ENCODE peak calls at places on chromosomes 11 and 22, in ten cellular contexts. Y is A549, X is fibroblast of the aortic adventitia, A is choroid plexus epithelial cell, Z is esophagus muscularis mucosa, T is omental fat pad, C is lower lobe of right lung, D is left lung, J is IMR-90, P is GM12865. U is an unnamed sample.

GRCh38 chr11:111707039-111707690 is 59.0 kb downstream of the PPP2R1B start:
- DNase-seq in Y (no peak), X (peak), A (peak), Z (no peak), T (no peak), C (no peak), D (no peak), J (peak), P (no peak), U (peak)

GRCh38 chr22:49785841-49786451 is 41.7 kb downstream of the BRD1 start:
- DNase-seq in Y (no peak), X (no peak), A (no peak), Z (no peak), T (no peak), C (no peak), D (no peak), J (no peak), P (no peak), U (no peak)

GRCh38 chr22:17583151-17583550 is 19.9 kb downstream of the SLC25A18 start:
- DNase-seq in Y (no peak), X (no peak), A (no peak), Z (no peak), T (no peak), C (no peak), D (no peak), J (no peak), P (no peak), U (no peak)

GRCh38 chr11:58912124-58912523 is 27.2 kb upstream of the GLYATL1 start:
- DNase-seq in Y (no peak), X (peak), A (no peak), Z (no peak), T (no peak), C (no peak), D (no peak), J (peak), P (no peak), U (peak)

GRCh38 chr22:28185130-28185529 is 266.1 kb upstream of the PITPNB start:
- DNase-seq in Y (no peak), X (no peak), A (no peak), Z (no peak), T (no peak), C (no peak), D (no peak), J (no peak), P (no peak), U (no peak)

GRCh38 chr11:68076371-68077042 is 37.7 kb downstream of the TCIRG1 start:
- DNase-seq in Y (no peak), X (no peak), A (peak), Z (no peak), T (no peak), C (no peak), D (no peak), J (no peak), P (peak), U (no peak)

GRCh38 chr11:61071208-61071681 is 31.0 kb upstream of the CD5 start:
- DNase-seq in Y (no peak), X (no peak), A (no peak), Z (no peak), T (no peak), C (no peak), D (no peak), J (no peak), P (peak), U (no peak)

GRCh38 chr11:114447892-114448291 is 8.6 kb downstream of the REXO2 start:
- DNase-seq in Y (no peak), X (peak), A (peak), Z (no peak), T (no peak), C (no peak), D (no peak), J (peak), P (no peak), U (peak)

GRCh38 chr11:130371004-130371590 is 56.4 kb upstream of the ZBTB44 start:
- DNase-seq in Y (no peak), X (no peak), A (peak), Z (peak), T (no peak), C (no peak), D (no peak), J (no peak), P (no peak), U (no peak)

GRCh38 chr11:46246514-46246913 is 30.9 kb upstream of the CREB3L1 start:
- DNase-seq in Y (no peak), X (peak), A (peak), Z (no peak), T (no peak), C (no peak), D (no peak), J (peak), P (no peak), U (no peak)

GRCh38 chr22:45200862-45201511 is 37.3 kb downstream of the NUP50 start:
- DNase-seq in Y (no peak), X (peak), A (peak), Z (no peak), T (no peak), C (peak), D (no peak), J (peak), P (no peak), U (no peak)

GRCh38 chr11:33564856-33565453 is 135.7 kb downstream of the C11orf91 start:
- DNase-seq in Y (no peak), X (no peak), A (no peak), Z (no peak), T (no peak), C (no peak), D (no peak), J (no peak), P (no peak), U (no peak)

GRCh38 chr11:83540112-83540675 is 254.0 kb upstream of the CCDC90B start:
- DNase-seq in Y (no peak), X (no peak), A (no peak), Z (peak), T (no peak), C (no peak), D (no peak), J (peak), P (no peak), U (no peak)

GRCh38 chr11:88250566-88251080 is 75.4 kb upstream of the RAB38 start:
- DNase-seq in Y (no peak), X (peak), A (no peak), Z (no peak), T (no peak), C (no peak), D (no peak), J (no peak), P (no peak), U (no peak)

GRCh38 chr22:49934891-49935557 is 16.6 kb downstream of the CRELD2 start:
- DNase-seq in Y (peak), X (peak), A (peak), Z (peak), T (peak), C (peak), D (peak), J (peak), P (peak), U (no peak)

GRCh38 chr11:76588455-76589325 is 81.9 kb downstream of the LRRC32 start:
- DNase-seq in Y (no peak), X (peak), A (peak), Z (peak), T (no peak), C (peak), D (peak), J (peak), P (peak), U (no peak)

GRCh38 chr22:27065259-27065658 is 407.9 kb downstream of the MIAT start:
- DNase-seq in Y (no peak), X (no peak), A (no peak), Z (no peak), T (no peak), C (no peak), D (no peak), J (no peak), P (no peak), U (no peak)

GRCh38 chr11:124812876-124813275 is 12.7 kb upstream of the MSANTD2 start:
- DNase-seq in Y (no peak), X (peak), A (no peak), Z (no peak), T (no peak), C (no peak), D (no peak), J (no peak), P (no peak), U (peak)

GRCh38 chr11:46336781-46337180 is 10.5 kb upstream of the DGKZ start:
- DNase-seq in Y (no peak), X (peak), A (peak), Z (no peak), T (no peak), C (peak), D (peak), J (no peak), P (no peak), U (no peak)

GRCh38 chr11:70908223-70908622 is 344.2 kb downstream of the SHANK2 start:
- DNase-seq in Y (no peak), X (no peak), A (no peak), Z (no peak), T (no peak), C (no peak), D (no peak), J (no peak), P (no peak), U (no peak)
- TF ChIP-seq CTCF in Y (no peak), X (no peak), A (no peak), Z (no peak), T (no peak), C (no peak), D (no peak), J (no peak), P (no peak), U (no peak)

GRCh38 chr11:44698228-44698923 is 28.4 kb upstream of the TSPAN18 start:
- DNase-seq in Y (no peak), X (no peak), A (no peak), Z (no peak), T (no peak), C (no peak), D (no peak), J (no peak), P (no peak), U (no peak)
- TF ChIP-seq CTCF in Y (no peak), X (no peak), A (no peak), Z (no peak), T (no peak), C (no peak), D (no peak), J (no peak), P (no peak), U (no peak)

GRCh38 chr11:328012-328411 is 7.4 kb upstream of the IFITM3 start:
- DNase-seq in Y (no peak), X (no peak), A (no peak), Z (no peak), T (no peak), C (no peak), D (no peak), J (no peak), P (no peak), U (no peak)

GRCh38 chr11:330694-331314 is 10.1 kb upstream of the IFITM3 start:
- DNase-seq in Y (no peak), X (no peak), A (no peak), Z (no peak), T (no peak), C (no peak), D (no peak), J (no peak), P (peak), U (no peak)

GRCh38 chr11:331332-332060 is 10.8 kb upstream of the IFITM3 start:
- DNase-seq in Y (no peak), X (no peak), A (no peak), Z (no peak), T (no peak), C (no peak), D (no peak), J (no peak), P (no peak), U (no peak)

GRCh38 chr11:329886-330253 is 9.2 kb upstream of the IFITM3 start:
- DNase-seq in Y (no peak), X (no peak), A (no peak), Z (no peak), T (no peak), C (no peak), D (no peak), J (no peak), P (no peak), U (no peak)

GRCh38 chr11:330307-330693 is 9.6 kb upstream of the IFITM3 start:
- DNase-seq in Y (no peak), X (no peak), A (no peak), Z (no peak), T (no peak), C (no peak), D (no peak), J (no peak), P (no peak), U (no peak)
- TF ChIP-seq CTCF in Y (no peak), X (no peak), A (no peak), Z (no peak), T (no peak), C (no peak), D (no peak), J (no peak), P (no peak), U (no peak)

DNA sequence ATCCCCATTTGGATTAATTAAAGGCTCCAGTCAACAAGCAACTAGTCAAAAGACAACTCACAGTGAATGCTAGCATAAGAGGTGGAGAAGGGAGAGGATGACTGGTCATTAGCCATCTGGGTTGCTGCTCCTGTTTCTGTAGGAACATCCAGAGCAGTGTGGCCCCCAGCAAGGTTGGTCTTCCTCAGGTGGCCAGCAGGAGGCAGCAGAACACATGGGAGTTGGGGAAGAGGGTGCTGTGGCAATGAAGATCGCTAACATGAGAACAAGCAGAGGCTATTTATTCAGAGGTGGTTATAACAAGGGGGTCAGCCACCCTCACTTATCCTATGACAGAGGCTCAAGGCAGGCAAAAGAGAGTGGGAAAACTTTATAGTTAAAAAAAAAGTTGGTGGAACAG is 21.3 kb downstream of the IZUMO1R start:
- DNase-seq in Y (peak), X (peak), A (peak), Z (no peak), T (no peak), C (no peak), D (no peak), J (peak), P (peak), U (peak)
- TF ChIP-seq CTCF in Y (peak), X (peak), A (peak), Z (no peak), T (no peak), C (peak), D (peak), J (peak), P (peak), U (peak)

DNA sequence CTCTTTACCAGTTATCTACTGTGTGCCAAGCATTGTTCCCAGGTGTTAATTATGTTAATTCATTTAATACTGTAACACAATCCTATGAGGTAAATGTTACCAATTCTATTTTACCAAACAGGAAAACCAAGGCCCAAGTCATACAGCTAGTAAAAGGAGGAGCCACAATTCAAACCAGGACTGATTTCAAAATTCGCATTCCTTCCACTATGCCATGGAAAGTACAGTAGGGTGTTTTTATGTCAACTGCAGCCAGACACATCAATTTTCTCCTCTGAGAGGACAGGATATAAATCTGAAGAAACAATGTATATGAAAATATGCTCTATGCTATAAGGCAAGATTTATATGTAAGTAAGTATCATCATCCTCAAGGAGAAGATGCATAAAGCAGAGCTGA is 104.3 kb downstream of the RPL27A start:
- DNase-seq in Y (no peak), X (peak), A (peak), Z (no peak), T (no peak), C (no peak), D (no peak), J (no peak), P (no peak), U (peak)
- TF ChIP-seq CTCF in Y (no peak), X (peak), A (peak), Z (peak), T (no peak), C (peak), D (no peak), J (peak), P (no peak), U (peak)

GRCh38 chr11:27717377-27717776 is 17.1 kb upstream of the BDNF start:
- DNase-seq in Y (peak), X (peak), A (peak), Z (no peak), T (no peak), C (no peak), D (no peak), J (no peak), P (no peak), U (peak)
- TF ChIP-seq CTCF in Y (peak), X (peak), A (peak), Z (no peak), T (no peak), C (no peak), D (no peak), J (peak), P (no peak), U (peak)

DNA sequence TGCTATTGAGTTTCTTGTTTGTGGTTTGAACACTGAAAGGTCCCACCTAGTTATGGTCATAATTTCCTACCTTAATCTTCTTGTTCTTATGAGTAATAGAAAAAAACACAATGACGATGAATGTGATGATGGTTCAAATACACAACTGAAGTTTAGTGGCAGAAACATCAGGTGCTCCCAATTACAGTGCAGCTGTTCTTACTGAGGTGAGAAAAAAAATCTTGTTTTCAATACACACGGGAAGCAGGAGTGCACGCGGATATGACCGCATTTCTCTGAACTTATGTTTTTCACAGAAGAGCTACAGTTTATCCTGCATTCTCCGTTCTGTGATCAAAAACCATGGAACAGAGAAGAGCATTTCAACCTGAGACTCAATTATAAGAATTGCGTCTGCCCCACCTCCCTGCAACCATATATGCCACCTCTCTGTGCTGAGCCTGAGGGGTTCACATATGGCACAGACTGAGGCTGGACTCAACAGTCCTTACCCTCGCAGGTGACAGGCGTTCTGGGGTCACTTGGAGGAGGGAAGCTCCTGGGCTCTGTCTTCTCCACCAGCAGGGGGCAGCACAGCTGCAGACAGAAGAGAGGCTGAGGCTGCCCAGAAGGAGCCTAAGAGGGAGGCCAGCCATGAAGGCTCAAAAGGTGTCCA is 99.7 kb upstream of the IGLL5 start:
- DNase-seq in Y (peak), X (peak), A (peak), Z (peak), T (peak), C (peak), D (peak), J (peak), P (peak), U (peak)
- TF ChIP-seq CTCF in Y (peak), X (peak), A (peak), Z (peak), T (no peak), C (peak), D (peak), J (peak), P (peak), U (peak)

GRCh38 chr22:39241632-39242388 is 3.0 kb downstream of the PDGFB start:
- DNase-seq in Y (no peak), X (no peak), A (no peak), Z (no peak), T (no peak), C (no peak), D (no peak), J (no peak), P (no peak), U (no peak)

GRCh38 chr22:39244073-39244495 is 698 bp downstream of the PDGFB start:
- DNase-seq in Y (peak), X (no peak), A (no peak), Z (no peak), T (no peak), C (no peak), D (no peak), J (no peak), P (no peak), U (no peak)

GRCh38 chr22:39242389-39242808 is 2.4 kb downstream of the PDGFB start:
- DNase-seq in Y (no peak), X (no peak), A (no peak), Z (no peak), T (no peak), C (no peak), D (no peak), J (no peak), P (no peak), U (no peak)

GRCh38 chr22:39243443-39244072 is 1.2 kb downstream of the PDGFB start:
- DNase-seq in Y (peak), X (no peak), A (no peak), Z (no peak), T (no peak), C (no peak), D (no peak), J (no peak), P (no peak), U (no peak)

GRCh38 chr22:39242809-39243442 is 1.9 kb downstream of the PDGFB start:
- DNase-seq in Y (no peak), X (no peak), A (no peak), Z (no peak), T (no peak), C (no peak), D (no peak), J (no peak), P (no peak), U (no peak)
- TF ChIP-seq CTCF in Y (no peak), X (no peak), A (no peak), Z (no peak), T (no peak), C (no peak), D (no peak), J (no peak), P (no peak), U (no peak)

DNA sequence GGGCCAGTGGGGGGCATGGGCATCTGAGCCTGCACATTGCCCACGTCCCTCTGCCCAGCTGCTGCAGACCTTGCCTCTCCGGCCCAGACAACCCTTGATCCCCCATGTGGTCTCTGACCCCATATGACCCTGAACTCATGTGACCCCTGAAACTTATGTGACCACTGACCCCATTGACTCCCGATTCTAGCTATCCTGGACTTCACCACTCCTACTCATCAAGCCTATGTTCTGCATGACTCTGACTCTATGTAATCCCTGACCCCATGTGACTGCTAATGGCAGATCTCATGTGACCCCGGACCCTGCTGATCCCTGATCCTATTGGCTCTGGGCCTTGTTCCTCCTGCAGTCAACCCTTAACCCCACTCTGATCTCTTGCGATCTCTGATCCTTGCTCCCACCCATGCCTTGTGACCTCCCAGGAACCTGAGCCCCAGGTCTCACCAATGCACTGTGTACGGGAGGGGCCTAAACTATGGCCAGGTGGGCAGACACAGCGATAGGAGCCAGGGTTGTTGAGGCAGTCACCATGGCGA is 5.7 kb downstream of the LTBP3 start:
- DNase-seq in Y (no peak), X (no peak), A (no peak), Z (no peak), T (no peak), C (no peak), D (no peak), J (no peak), P (no peak), U (no peak)
- TF ChIP-seq CTCF in Y (no peak), X (no peak), A (no peak), Z (no peak), T (no peak), C (no peak), D (no peak), J (no peak), P (no peak), U (no peak)